ENCODE peak calls at places on chromosomes 11 and 22, in nine cellular contexts. One of them, this sample, is unnamed.
A peak's percentile ranks its signal among the peaks of the same experiment; 100 is the strongest.

GRCh38 chr11:96112192-96113099 is 188.5 kb upstream of the MTMR2 start:
- DNase-seq in heart right ventricle: no peak
- DNase-seq in left ventricle myocardium inferior: no peak
- DNase-seq in lower leg skin: no peak
- DNase-seq in lung: no peak
- DNase-seq in HL-60: no peak
- DNase-seq in omental fat pad: no peak
- DNase-seq in CD8-positive, alpha-beta T cell: no peak
- DNase-seq in mucosa of descending colon: no peak
- DNase-seq in this sample: no peak

GRCh38 chr11:17921620-17922473 is 91.0 kb downstream of the SERGEF start:
- DNase-seq in lung: no peak
- DNase-seq in HL-60: no peak
- DNase-seq in omental fat pad: no peak
- DNase-seq in heart right ventricle: no peak
- DNase-seq in left ventricle myocardium inferior: no peak
- DNase-seq in mucosa of descending colon: no peak
- DNase-seq in lower leg skin: peak; percentile 21
- DNase-seq in CD8-positive, alpha-beta T cell: no peak
- DNase-seq in this sample: no peak

GRCh38 chr22:20009018-20009482 is 7.6 kb downstream of the ARVCF start:
- DNase-seq in lung: no peak
- DNase-seq in mucosa of descending colon: no peak
- DNase-seq in omental fat pad: no peak
- DNase-seq in left ventricle myocardium inferior: no peak
- DNase-seq in lower leg skin: no peak
- DNase-seq in heart right ventricle: no peak
- DNase-seq in CD8-positive, alpha-beta T cell: no peak
- DNase-seq in HL-60: no peak
- DNase-seq in this sample: no peak

GRCh38 chr11:32586576-32587190 is 3.1 kb downstream of the EIF3M start:
- DNase-seq in mucosa of descending colon: no peak
- DNase-seq in left ventricle myocardium inferior: no peak
- DNase-seq in heart right ventricle: no peak
- DNase-seq in HL-60: no peak
- DNase-seq in lung: no peak
- DNase-seq in CD8-positive, alpha-beta T cell: no peak
- DNase-seq in omental fat pad: no peak
- DNase-seq in lower leg skin: no peak
- DNase-seq in this sample: no peak

GRCh38 chr22:47095395-47096122 is 333.1 kb downstream of the TBC1D22A start:
- DNase-seq in mucosa of descending colon: no peak
- DNase-seq in heart right ventricle: no peak
- DNase-seq in CD8-positive, alpha-beta T cell: no peak
- DNase-seq in lung: no peak
- DNase-seq in left ventricle myocardium inferior: no peak
- DNase-seq in HL-60: no peak
- DNase-seq in omental fat pad: no peak
- DNase-seq in lower leg skin: no peak
- DNase-seq in this sample: no peak

GRCh38 chr22:43848366-43849171 is 13.7 kb downstream of the SULT4A1 start:
- DNase-seq in heart right ventricle: no peak
- DNase-seq in lung: no peak
- DNase-seq in CD8-positive, alpha-beta T cell: no peak
- DNase-seq in HL-60: no peak
- DNase-seq in left ventricle myocardium inferior: peak; percentile 36
- DNase-seq in lower leg skin: no peak
- DNase-seq in mucosa of descending colon: no peak
- DNase-seq in omental fat pad: no peak
- DNase-seq in this sample: no peak

GRCh38 chr22:31496735-31497146 is 405 bp downstream of the SFI1 start:
- DNase-seq in HL-60: no peak
- DNase-seq in mucosa of descending colon: no peak
- DNase-seq in lung: no peak
- DNase-seq in omental fat pad: no peak
- DNase-seq in CD8-positive, alpha-beta T cell: peak; percentile 40
- DNase-seq in heart right ventricle: peak; percentile 23
- DNase-seq in left ventricle myocardium inferior: no peak
- DNase-seq in lower leg skin: no peak
- DNase-seq in this sample: no peak

GRCh38 chr11:16007514-16007913 is 348.8 kb downstream of the SOX6 start:
- DNase-seq in mucosa of descending colon: no peak
- DNase-seq in lower leg skin: no peak
- DNase-seq in lung: no peak
- DNase-seq in HL-60: no peak
- DNase-seq in left ventricle myocardium inferior: no peak
- DNase-seq in CD8-positive, alpha-beta T cell: no peak
- DNase-seq in heart right ventricle: no peak
- DNase-seq in omental fat pad: no peak
- DNase-seq in this sample: no peak

GRCh38 chr11:134661660-134662059 is 249.6 kb upstream of the B3GAT1 start:
- DNase-seq in HL-60: no peak
- DNase-seq in lung: peak; percentile 21
- DNase-seq in lower leg skin: peak; percentile 2
- DNase-seq in mucosa of descending colon: no peak
- DNase-seq in heart right ventricle: no peak
- DNase-seq in left ventricle myocardium inferior: no peak
- DNase-seq in CD8-positive, alpha-beta T cell: no peak
- DNase-seq in omental fat pad: no peak
- DNase-seq in this sample: no peak

GRCh38 chr22:18980829-18981228 is 44.7 kb upstream of the PRODH start:
- DNase-seq in HL-60: no peak
- DNase-seq in omental fat pad: no peak
- DNase-seq in heart right ventricle: no peak
- DNase-seq in mucosa of descending colon: no peak
- DNase-seq in lung: no peak
- DNase-seq in lower leg skin: no peak
- DNase-seq in left ventricle myocardium inferior: no peak
- DNase-seq in CD8-positive, alpha-beta T cell: no peak
- DNase-seq in this sample: no peak

GRCh38 chr11:64536997-64537396 is 54.0 kb upstream of the SLC22A12 start:
- DNase-seq in CD8-positive, alpha-beta T cell: no peak
- DNase-seq in lung: no peak
- DNase-seq in mucosa of descending colon: no peak
- DNase-seq in omental fat pad: no peak
- DNase-seq in HL-60: no peak
- DNase-seq in heart right ventricle: no peak
- DNase-seq in lower leg skin: no peak
- DNase-seq in left ventricle myocardium inferior: no peak
- DNase-seq in this sample: no peak
- TF ChIP-seq CTCF in CD8-positive, alpha-beta T cell: no peak
- TF ChIP-seq CTCF in lung: no peak
- TF ChIP-seq CTCF in mucosa of descending colon: no peak
- TF ChIP-seq CTCF in omental fat pad: no peak
- TF ChIP-seq CTCF in HL-60: no peak
- TF ChIP-seq CTCF in heart right ventricle: no peak
- TF ChIP-seq CTCF in lower leg skin: no peak
- TF ChIP-seq CTCF in left ventricle myocardium inferior: no peak
- TF ChIP-seq CTCF in this sample: no peak

DNA sequence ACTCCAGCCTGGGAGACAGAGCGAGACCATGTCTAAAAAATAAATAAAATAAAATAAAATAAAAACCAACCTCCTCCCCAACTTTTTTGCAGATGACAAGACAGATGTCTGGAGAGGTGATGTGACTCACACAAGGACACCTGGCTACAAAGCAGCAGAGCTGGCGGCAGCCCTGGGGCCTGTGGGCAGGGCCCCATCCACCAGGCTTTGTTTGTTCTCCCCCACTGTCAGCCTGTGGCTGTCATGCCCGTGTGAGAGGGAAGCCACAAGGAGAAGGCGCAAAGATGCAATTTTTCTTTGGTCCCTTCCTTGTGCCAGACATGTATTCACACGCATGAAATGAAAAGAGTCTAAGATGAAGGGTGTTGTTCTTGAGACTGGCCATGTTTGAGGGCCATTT is 16.6 kb downstream of the CD59 start:
- DNase-seq in heart right ventricle: no peak
- DNase-seq in omental fat pad: no peak
- DNase-seq in HL-60: no peak
- DNase-seq in lower leg skin: no peak
- DNase-seq in CD8-positive, alpha-beta T cell: no peak
- DNase-seq in lung: no peak
- DNase-seq in mucosa of descending colon: no peak
- DNase-seq in left ventricle myocardium inferior: no peak
- DNase-seq in this sample: no peak
- TF ChIP-seq CTCF in heart right ventricle: no peak
- TF ChIP-seq CTCF in omental fat pad: no peak
- TF ChIP-seq CTCF in HL-60: no peak
- TF ChIP-seq CTCF in lower leg skin: no peak
- TF ChIP-seq CTCF in CD8-positive, alpha-beta T cell: no peak
- TF ChIP-seq CTCF in lung: no peak
- TF ChIP-seq CTCF in mucosa of descending colon: no peak
- TF ChIP-seq CTCF in left ventricle myocardium inferior: no peak
- TF ChIP-seq CTCF in this sample: no peak

DNA sequence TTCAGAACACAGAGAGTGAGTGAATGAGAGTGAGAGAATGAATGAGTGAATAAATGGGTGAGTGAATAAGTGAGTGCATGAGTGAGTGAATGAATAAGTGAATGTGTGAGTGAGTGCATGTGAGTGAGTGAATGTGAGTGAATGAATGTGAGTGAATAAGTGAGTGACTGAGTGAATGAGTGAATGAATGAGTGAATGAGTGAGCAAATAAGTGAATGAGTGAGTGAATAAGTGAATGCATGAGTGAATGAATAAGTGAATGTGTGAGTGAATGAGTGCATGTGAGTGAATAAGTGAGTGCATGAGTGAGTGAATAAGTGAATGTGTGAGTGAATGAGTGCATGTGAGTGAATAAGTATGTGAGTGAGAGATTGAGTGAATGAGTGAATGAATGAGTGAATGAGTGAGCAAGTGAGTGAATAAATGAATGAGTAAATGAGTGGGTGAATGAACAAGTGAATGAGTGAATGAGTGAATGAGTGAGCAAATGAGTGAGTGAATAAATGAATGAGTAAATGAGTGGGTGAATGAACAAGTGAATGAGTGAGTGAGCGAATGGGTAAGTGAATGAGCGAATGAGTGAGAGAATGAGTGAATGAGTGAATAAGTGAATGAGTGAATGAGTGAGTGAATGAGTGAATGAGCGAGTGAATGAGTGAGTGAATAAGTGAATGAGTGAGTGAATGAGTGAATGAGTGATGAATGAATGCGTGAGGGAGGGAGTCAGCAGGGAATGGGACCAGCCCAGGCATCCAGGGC is 21.3 kb upstream of the MUC5B start:
- DNase-seq in lower leg skin: no peak
- DNase-seq in left ventricle myocardium inferior: no peak
- DNase-seq in HL-60: no peak
- DNase-seq in CD8-positive, alpha-beta T cell: no peak
- DNase-seq in lung: no peak
- DNase-seq in heart right ventricle: no peak
- DNase-seq in mucosa of descending colon: no peak
- DNase-seq in omental fat pad: no peak
- DNase-seq in this sample: no peak
- TF ChIP-seq CTCF in lower leg skin: no peak
- TF ChIP-seq CTCF in left ventricle myocardium inferior: no peak
- TF ChIP-seq CTCF in HL-60: no peak
- TF ChIP-seq CTCF in CD8-positive, alpha-beta T cell: no peak
- TF ChIP-seq CTCF in lung: no peak
- TF ChIP-seq CTCF in heart right ventricle: no peak
- TF ChIP-seq CTCF in mucosa of descending colon: no peak
- TF ChIP-seq CTCF in omental fat pad: no peak
- TF ChIP-seq CTCF in this sample: no peak

DNA sequence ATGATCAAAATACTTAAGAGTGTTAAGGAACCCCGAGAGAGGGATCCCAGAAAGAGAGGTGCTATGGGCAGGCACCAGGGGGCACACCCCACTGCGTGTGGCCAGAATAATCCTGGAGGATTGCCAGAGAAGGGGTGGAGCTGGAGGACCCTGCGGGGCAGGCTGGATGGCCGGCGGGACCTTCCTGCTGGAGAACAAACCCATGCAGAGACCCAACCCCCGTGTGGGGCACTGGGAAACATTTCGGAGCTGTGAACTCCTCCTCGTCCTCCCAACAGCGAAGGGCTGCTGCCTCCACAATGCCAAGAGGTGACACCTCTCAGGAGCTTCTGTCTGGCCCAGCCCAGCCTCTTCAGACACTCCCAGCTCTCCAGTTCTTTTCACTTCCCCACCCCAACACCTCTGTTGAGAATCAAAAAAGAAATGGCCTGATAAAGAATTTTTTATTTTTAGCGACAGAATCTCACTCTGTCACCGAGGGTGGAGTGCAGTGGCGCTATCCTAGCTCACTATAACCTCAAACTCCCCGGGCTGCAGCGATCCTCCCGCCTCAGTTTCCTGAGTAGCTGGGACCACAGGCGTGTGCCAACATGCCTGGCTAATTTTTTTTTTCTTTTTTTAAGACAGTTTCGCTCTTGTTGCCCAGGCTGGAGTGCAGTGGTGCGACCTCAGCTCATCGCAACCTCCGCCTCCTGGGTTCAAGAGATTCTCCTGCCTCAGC is 25.6 kb downstream of the RHOD start:
- DNase-seq in HL-60: peak; percentile 29
- DNase-seq in mucosa of descending colon: peak; percentile 14
- DNase-seq in lower leg skin: no peak
- DNase-seq in left ventricle myocardium inferior: no peak
- DNase-seq in heart right ventricle: no peak
- DNase-seq in CD8-positive, alpha-beta T cell: peak; percentile 10
- DNase-seq in lung: no peak
- DNase-seq in omental fat pad: no peak
- DNase-seq in this sample: no peak
- TF ChIP-seq CTCF in HL-60: no peak
- TF ChIP-seq CTCF in mucosa of descending colon: no peak
- TF ChIP-seq CTCF in lower leg skin: no peak
- TF ChIP-seq CTCF in left ventricle myocardium inferior: no peak
- TF ChIP-seq CTCF in heart right ventricle: no peak
- TF ChIP-seq CTCF in CD8-positive, alpha-beta T cell: no peak
- TF ChIP-seq CTCF in lung: no peak
- TF ChIP-seq CTCF in omental fat pad: no peak
- TF ChIP-seq CTCF in this sample: no peak